ENCODE peak calls at places on chromosomes 1 and 21, in ten cellular contexts. K is AG08395, M is cardiac muscle cell, S is endodermal cell, J is HFF-Myc, X is transverse colon, F is heart right ventricle, W is foreskin keratinocyte, Z is GM23338, Q is T-cell. V is an unnamed sample.

GRCh38 chr1:162008799-162009198 is 14.9 kb downstream of the OLFML2B start:
- DNase-seq in S (peak; percentile 58), W (no peak), Q (no peak), J (no peak), Z (no peak), F (no peak), X (no peak), K (no peak), M (no peak), V (no peak)

GRCh38 chr1:67564193-67564592 is 120.8 kb upstream of the GADD45A start:
- DNase-seq in Z (no peak), J (no peak), F (peak; percentile 73), K (peak; percentile 57), Q (no peak), M (no peak), X (peak; percentile 34), W (peak; percentile 82), S (no peak), V (peak; percentile 84)

GRCh38 chr21:34939673-34940321 is 109.3 kb downstream of the RUNX1 start:
- DNase-seq in J (no peak), X (no peak), F (no peak), M (no peak), K (peak; percentile 31), S (no peak), Q (no peak), Z (no peak), W (no peak), V (peak; percentile 65)

GRCh38 chr1:59972216-59972924 is 45.8 kb upstream of the CYP2J2 start:
- DNase-seq in Z (no peak), M (no peak), X (no peak), K (peak; percentile 45), F (no peak), S (no peak), W (no peak), J (no peak), Q (no peak), V (peak; percentile 79)

GRCh38 chr1:179108644-179109043 is 26.8 kb downstream of the TOR3A start:
- DNase-seq in S (no peak), X (no peak), W (no peak), K (no peak), Z (no peak), M (no peak), J (no peak), Q (no peak), F (no peak), V (no peak)

GRCh38 chr1:33459766-33460543 is 12.5 kb upstream of the ZSCAN20 start:
- DNase-seq in W (peak; percentile 59), Z (no peak), X (no peak), F (no peak), J (no peak), M (no peak), K (peak; percentile 55), S (no peak), Q (no peak), V (peak; percentile 79)

GRCh38 chr21:25079053-25079452 is 528.2 kb downstream of the MRPL39 start:
- DNase-seq in F (no peak), K (no peak), Q (no peak), X (no peak), W (no peak), S (no peak), M (no peak), J (no peak), Z (no peak), V (no peak)

GRCh38 chr1:4700801-4701200 is 46.4 kb downstream of the AJAP1 start:
- DNase-seq in J (no peak), K (no peak), Z (no peak), S (no peak), F (no peak), X (no peak), Q (no peak), M (no peak), W (peak; percentile 62), V (no peak)

GRCh38 chr1:54399765-54400164 is 6.4 kb downstream of the SSBP3 start:
- DNase-seq in J (no peak), K (no peak), Z (no peak), S (no peak), X (no peak), Q (no peak), M (no peak), W (no peak), F (no peak), V (no peak)

GRCh38 chr1:198950036-198950435 is 311.2 kb downstream of the PTPRC start:
- DNase-seq in K (no peak), Q (no peak), S (no peak), M (no peak), W (no peak), J (no peak), X (no peak), F (no peak), Z (no peak), V (no peak)

GRCh38 chr1:170583186-170583585 is 51.2 kb downstream of the GORAB start:
- DNase-seq in Q (no peak), X (no peak), J (no peak), M (no peak), S (no peak), Z (no peak), K (no peak), F (no peak), W (peak; percentile 47), V (no peak)

GRCh38 chr1:92030701-92031107 is 919 bp downstream of the EPHX4 start:
- DNase-seq in W (peak; percentile 87), S (no peak), Z (peak; percentile 12), X (no peak), Q (no peak), M (no peak), J (peak; percentile 71), K (no peak), F (no peak), V (no peak)

GRCh38 chr1:235601087-235601486 is 48.5 kb downstream of the GNG4 start:
- DNase-seq in W (no peak), Z (peak; percentile 85), K (no peak), J (no peak), S (peak; percentile 82), X (no peak), Q (peak; percentile 1), F (no peak), M (peak; percentile 28), V (no peak)

GRCh38 chr1:32263744-32264143 is 12.7 kb downstream of the LCK start:
- DNase-seq in W (no peak), Q (no peak), F (no peak), K (no peak), X (no peak), M (no peak), J (no peak), S (no peak), Z (no peak), V (no peak)

GRCh38 chr1:45722809-45723208 is 27.6 kb downstream of the IPP start:
- DNase-seq in K (peak; percentile 2), X (no peak), F (no peak), M (no peak), Z (no peak), J (no peak), W (peak; percentile 7), Q (no peak), S (no peak), V (peak; percentile 55)

GRCh38 chr21:19810779-19811178 is 1187.4 kb upstream of the NCAM2 start:
- DNase-seq in X (no peak), W (no peak), Q (no peak), F (no peak), J (no peak), Z (peak; percentile 15), K (no peak), M (no peak), S (no peak), V (no peak)

GRCh38 chr1:117541003-117541402 is 64.8 kb upstream of the TENT5C start:
- DNase-seq in X (no peak), M (no peak), W (peak; percentile 15), F (no peak), Z (no peak), S (no peak), K (peak; percentile 9), Q (no peak), J (no peak), V (peak; percentile 33)

GRCh38 chr1:21220815-21221214 is 44.1 kb upstream of the EIF4G3 start:
- DNase-seq in W (no peak), S (no peak), J (no peak), M (no peak), F (no peak), X (no peak), Q (no peak), Z (no peak), K (peak; percentile 65), V (peak; percentile 77)

GRCh38 chr21:42796327-42797062 is 82.8 kb downstream of the WDR4 start:
- DNase-seq in X (no peak), Z (no peak), S (no peak), M (no peak), K (no peak), F (no peak), J (no peak), W (no peak), Q (no peak), V (no peak)

GRCh38 chr1:172930142-172930541 is 120.6 kb downstream of the TNFSF18 start:
- DNase-seq in K (no peak), X (no peak), M (no peak), F (no peak), S (no peak), J (no peak), W (no peak), Z (no peak), Q (no peak), V (no peak)

GRCh38 chr1:94864821-94865220 is 44.7 kb downstream of the SLC44A3 start:
- DNase-seq in X (no peak), Q (no peak), S (no peak), J (no peak), W (no peak), K (no peak), Z (peak; percentile 28), M (peak; percentile 36), F (peak; percentile 45), V (peak; percentile 50)

GRCh38 chr1:33986389-33987095 is 122.7 kb downstream of the HMGB4 start:
- DNase-seq in Q (no peak), Z (no peak), X (peak; percentile 16), M (no peak), K (peak; percentile 88), F (peak; percentile 50), W (no peak), S (no peak), J (no peak), V (peak; percentile 90)

GRCh38 chr1:3423245-3423829 is 31.1 kb upstream of the ARHGEF16 start:
- DNase-seq in K (no peak), W (no peak), M (peak; percentile 47), S (no peak), Z (no peak), Q (no peak), X (peak; percentile 85), F (peak; percentile 87), J (no peak), V (no peak)

GRCh38 chr1:22832414-22832786 is 121.8 kb downstream of the EPHB2 start:
- DNase-seq in Q (no peak), X (no peak), W (peak; percentile 87), S (no peak), K (peak; percentile 52), Z (no peak), F (no peak), M (no peak), J (no peak), V (peak; percentile 34)